ENCODE peak calls at places on chromosomes 3 and 15, in eight cellular contexts. P is ovary; X is body of pancreas; Z is CD8-positive, alpha-beta T cell; C is fibroblast of lung; N is A673; U is thoracic aorta; T is HepG2. K is an unnamed sample.

GRCh38 chr3:65107174-65107573 is 419.4 kb upstream of the ADAMTS9 start:
- DNase-seq in P (peak), X (no peak), Z (no peak), C (peak), N (no peak), U (no peak), T (no peak), K (no peak)

GRCh38 chr15:25684521-25685215 is 178.5 kb downstream of the ATP10A start:
- DNase-seq in P (peak), X (peak), Z (no peak), C (peak), N (no peak), U (peak), T (no peak), K (no peak)

GRCh38 chr3:72413228-72413627 is 435.0 kb downstream of the SHQ1 start:
- DNase-seq in P (no peak), X (no peak), Z (no peak), C (peak), N (no peak), U (no peak), T (peak), K (no peak)

GRCh38 chr3:81823086-81823485 is 61.6 kb upstream of the GBE1 start:
- DNase-seq in P (no peak), X (no peak), Z (no peak), C (no peak), N (no peak), U (no peak), T (no peak), K (no peak)

GRCh38 chr15:39145146-39145545 is 435.7 kb upstream of the THBS1 start:
- DNase-seq in P (no peak), X (no peak), Z (no peak), C (no peak), N (no peak), U (no peak), T (no peak), K (no peak)

GRCh38 chr3:186208328-186208989 is 99.6 kb upstream of the ETV5 start:
- DNase-seq in P (no peak), X (no peak), Z (no peak), C (no peak), N (no peak), U (no peak), T (no peak), K (no peak)

GRCh38 chr15:43930079-43930478 is 103.3 kb downstream of the WDR76 start:
- DNase-seq in P (no peak), X (no peak), Z (no peak), C (no peak), N (peak), U (no peak), T (no peak), K (peak)

GRCh38 chr15:70023064-70023768 is 74.5 kb downstream of the TLE3 start:
- DNase-seq in P (no peak), X (peak), Z (peak), C (peak), N (peak), U (no peak), T (no peak), K (no peak)

GRCh38 chr3:37559461-37559860 is 302.2 kb upstream of the CTDSPL start:
- DNase-seq in P (no peak), X (no peak), Z (no peak), C (no peak), N (no peak), U (no peak), T (no peak), K (no peak)

GRCh38 chr3:188348445-188349244 is 194.7 kb downstream of the LPP start:
- DNase-seq in P (peak), X (peak), Z (no peak), C (peak), N (peak), U (peak), T (peak), K (no peak)

GRCh38 chr15:34733621-34734020 is 21.2 kb downstream of the GJD2 start:
- DNase-seq in P (no peak), X (no peak), Z (no peak), C (no peak), N (no peak), U (no peak), T (no peak), K (no peak)

GRCh38 chr3:195286115-195286872 is 15.3 kb upstream of the XXYLT1 start:
- DNase-seq in P (no peak), X (no peak), Z (no peak), C (peak), N (no peak), U (no peak), T (no peak), K (no peak)

GRCh38 chr15:38042707-38043445 is 108.4 kb downstream of the TMCO5A start:
- DNase-seq in P (peak), X (peak), Z (no peak), C (no peak), N (no peak), U (no peak), T (no peak), K (no peak)

GRCh38 chr3:170978335-170978745 is 48.2 kb downstream of the SLC2A2 start:
- DNase-seq in P (no peak), X (peak), Z (no peak), C (no peak), N (no peak), U (no peak), T (no peak), K (no peak)

GRCh38 chr15:101617390-101617965 is 34.7 kb downstream of the TM2D3 start:
- DNase-seq in P (no peak), X (no peak), Z (no peak), C (no peak), N (no peak), U (no peak), T (no peak), K (no peak)

GRCh38 chr3:109346099-109346498 is 8.8 kb upstream of the DPPA4 start:
- DNase-seq in P (no peak), X (no peak), Z (no peak), C (no peak), N (no peak), U (no peak), T (no peak), K (no peak)

GRCh38 chr15:86087808-86088207 is 8.1 kb downstream of the AGBL1 start:
- DNase-seq in P (no peak), X (no peak), Z (no peak), C (no peak), N (no peak), U (no peak), T (no peak), K (peak)

DNA sequence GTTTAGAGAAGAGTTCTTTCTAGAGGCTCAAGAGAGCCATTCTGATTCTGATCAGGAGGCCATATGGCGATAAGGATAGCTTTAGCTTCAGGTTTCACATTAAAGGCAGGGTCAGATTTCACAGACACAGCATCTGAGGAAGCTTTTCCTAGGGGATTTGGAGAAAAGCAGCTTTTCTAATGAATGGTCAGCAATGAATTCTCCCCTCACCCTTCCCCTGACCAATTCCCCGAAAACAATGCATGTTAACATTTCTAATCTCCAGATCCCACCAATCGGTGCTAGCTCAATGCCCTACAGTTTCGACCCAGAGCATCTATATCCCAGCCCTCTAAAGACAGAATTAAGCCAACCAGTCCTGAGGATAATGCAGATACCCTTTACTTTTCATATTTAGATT is 9.8 kb downstream of the AGBL1 start:
- DNase-seq in P (no peak), X (no peak), Z (no peak), C (no peak), N (no peak), U (no peak), T (no peak), K (peak)
- H3K27ac ChIP-seq in P (no peak), X (no peak), Z (no peak), C (no peak), N (no peak), U (no peak), T (no peak), K (peak)

DNA sequence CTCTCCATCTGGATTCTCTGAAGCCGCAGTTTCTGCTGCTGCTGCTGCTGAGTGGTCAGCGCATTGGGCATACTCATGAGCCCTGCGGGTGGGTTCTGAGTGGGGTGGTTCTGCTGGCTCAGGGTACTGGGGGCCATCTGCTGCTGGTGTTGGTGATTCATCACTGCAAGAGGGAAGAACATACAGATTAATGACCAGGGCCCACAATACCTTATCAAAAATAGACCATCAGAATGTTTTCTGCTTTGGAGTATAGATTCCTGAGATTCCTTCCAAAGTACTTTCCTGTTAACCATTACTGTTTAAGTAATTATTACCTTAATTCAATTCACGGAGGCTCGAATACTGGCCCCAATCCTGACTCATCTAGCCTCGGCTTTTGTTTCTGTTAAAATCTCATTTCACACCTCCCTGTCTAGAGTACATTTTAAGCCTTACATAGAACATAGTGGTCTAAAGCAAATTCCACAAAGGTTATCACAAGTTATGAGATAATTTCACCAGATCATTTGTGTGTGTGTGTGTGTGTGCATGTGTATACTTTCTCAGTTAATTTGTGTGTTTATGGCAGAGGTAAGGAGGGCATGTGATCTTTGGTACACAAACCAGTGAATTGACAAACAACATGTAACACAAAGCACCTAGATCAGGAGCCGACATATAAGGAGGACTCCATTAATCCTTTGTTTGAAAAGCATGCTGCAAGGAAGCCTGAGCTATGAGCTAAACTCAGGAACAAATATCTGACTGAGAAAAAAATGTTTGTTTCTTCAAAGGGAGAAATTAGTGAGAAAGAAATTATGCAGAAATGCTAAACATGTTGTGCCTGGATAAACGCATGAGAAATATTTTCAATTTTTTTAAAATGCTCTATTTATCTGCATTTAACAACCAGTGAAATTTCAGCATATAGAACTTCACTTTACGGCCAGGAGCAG is 68.1 kb downstream of the TM4SF4 start:
- DNase-seq in P (no peak), X (peak), Z (no peak), C (no peak), N (peak), U (no peak), T (no peak), K (no peak)
- H3K4me3 ChIP-seq in P (no peak), X (no peak), Z (no peak), C (no peak), N (no peak), U (no peak), T (no peak), K (no peak)

DNA sequence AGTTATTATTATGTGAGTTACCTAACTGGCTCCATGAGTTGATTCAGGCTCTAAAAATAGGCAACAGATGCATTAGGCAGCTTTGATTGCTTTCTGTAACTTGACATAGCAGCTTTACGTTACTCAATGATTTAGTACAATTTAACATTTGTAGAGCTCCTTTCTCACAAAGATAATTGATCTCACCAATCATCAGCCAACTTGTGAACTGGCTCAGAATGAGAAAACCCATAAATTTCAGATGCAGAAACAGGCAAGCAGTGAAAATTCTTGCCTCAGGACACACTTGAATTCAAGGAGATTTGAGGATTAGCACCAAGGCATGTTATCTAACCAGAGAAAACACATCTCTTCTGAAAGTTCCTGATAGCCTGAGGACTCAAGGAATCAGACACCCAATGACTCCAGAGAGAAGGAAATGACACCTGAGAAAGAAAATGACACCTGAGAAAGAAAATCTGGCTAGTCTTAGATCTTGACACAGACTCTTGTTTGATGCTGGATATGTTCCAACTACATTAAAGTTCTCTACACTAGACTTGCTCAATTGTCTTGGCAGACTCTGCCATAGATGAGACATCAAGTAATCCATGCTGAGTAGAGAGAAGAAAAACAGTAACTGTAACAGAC is 315.1 kb upstream of the CBLB start:
- DNase-seq in P (no peak), X (no peak), Z (no peak), C (peak), N (peak), U (no peak), T (no peak), K (no peak)
- H3K27ac ChIP-seq in P (no peak), X (no peak), Z (no peak), C (no peak), N (no peak), U (no peak), T (no peak), K (no peak)

DNA sequence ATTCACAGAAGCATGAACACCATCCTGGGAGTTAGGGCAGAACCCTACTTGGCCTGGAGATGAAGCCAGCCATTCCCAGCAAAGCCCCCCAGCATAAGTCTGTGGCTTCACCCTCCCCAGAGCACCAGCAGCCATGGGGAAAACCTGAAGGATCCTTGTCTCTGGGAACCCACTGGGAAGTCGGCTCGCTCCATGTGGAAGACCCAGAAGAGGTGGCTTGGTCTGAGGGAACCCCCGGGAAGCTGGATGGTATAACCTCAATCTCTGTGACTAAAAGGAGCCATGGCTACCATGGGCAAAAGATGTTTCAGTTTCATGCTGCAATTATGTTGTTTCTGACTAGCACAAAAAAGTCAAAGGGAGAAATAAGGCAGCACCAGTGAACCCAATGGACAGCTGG is 11.8 kb upstream of the RPUSD3 start:
- DNase-seq in P (no peak), X (no peak), Z (no peak), C (no peak), N (no peak), U (no peak), T (no peak), K (peak)
- H3K4me3 ChIP-seq in P (no peak), X (no peak), Z (no peak), C (no peak), N (no peak), U (no peak), T (no peak), K (no peak)

DNA sequence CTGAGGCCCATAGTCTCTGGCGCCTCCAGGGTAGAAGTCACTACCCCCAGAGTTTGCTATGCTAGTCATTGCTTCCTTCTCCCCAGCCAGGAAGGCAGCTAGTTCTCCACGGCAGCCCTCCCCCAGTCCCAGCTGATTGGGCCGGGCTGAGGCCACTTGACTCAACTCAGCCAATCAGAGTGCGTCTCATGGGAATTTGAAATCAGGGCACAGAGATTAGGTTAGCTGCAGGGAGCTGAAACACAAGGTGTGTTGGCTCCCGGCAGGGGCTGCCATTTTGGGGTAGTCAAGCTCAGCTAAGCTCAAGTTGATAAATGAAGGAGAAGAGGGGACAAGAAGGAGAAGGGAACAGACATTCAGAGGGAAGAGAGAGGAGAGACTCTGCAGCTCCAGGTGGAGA is 32.8 kb downstream of the LINGO1 start:
- DNase-seq in P (no peak), X (no peak), Z (no peak), C (no peak), N (peak), U (no peak), T (peak), K (peak)
- H3K27ac ChIP-seq in P (no peak), X (no peak), Z (no peak), C (no peak), N (peak), U (no peak), T (no peak), K (no peak)